ENCODE peak calls at places on chromosome 3, in seven cellular contexts. F, A, M, D, V, P and B are unnamed samples.

GRCh38 chr3:126053513-126053912 is 30.4 kb downstream of the SLC41A3 start:
- DNase-seq in F (no peak), A (no peak), M (no peak), D (no peak), V (no peak), P (no peak), B (no peak)

GRCh38 chr3:134937256-134938023 is 142.4 kb downstream of the EPHB1 start:
- DNase-seq in F (no peak), A (peak), M (no peak), D (peak), V (peak), P (no peak), B (peak)

GRCh38 chr3:189632238-189632637 is 1.0 kb downstream of the TP63 start:
- DNase-seq in F (no peak), A (no peak), M (no peak), D (no peak), V (no peak), P (no peak), B (no peak)

GRCh38 chr3:112059497-112059896 is 25.0 kb downstream of the TMPRSS7 start:
- DNase-seq in F (no peak), A (no peak), M (no peak), D (no peak), V (no peak), P (no peak), B (no peak)

GRCh38 chr3:66115858-66116654 is 77.3 kb upstream of the MAGI1 start:
- DNase-seq in F (no peak), A (no peak), M (peak), D (peak), V (peak), P (no peak), B (no peak)

GRCh38 chr3:186965141-186965879 is 35.0 kb downstream of the ST6GAL1 start:
- DNase-seq in F (no peak), A (no peak), M (no peak), D (no peak), V (no peak), P (no peak), B (no peak)

GRCh38 chr3:10563396-10563795 is 58.0 kb upstream of the ATP2B2 start:
- DNase-seq in F (no peak), A (no peak), M (no peak), D (no peak), V (peak), P (no peak), B (no peak)

GRCh38 chr3:134611516-134611915 is 39.3 kb downstream of the KY start:
- DNase-seq in F (no peak), A (no peak), M (no peak), D (no peak), V (no peak), P (no peak), B (no peak)

GRCh38 chr3:42660131-42660715 is 6.7 kb downstream of the ZBTB47 start:
- DNase-seq in F (no peak), A (no peak), M (no peak), D (no peak), V (peak), P (no peak), B (no peak)

GRCh38 chr3:13078158-13078905 is 5.1 kb upstream of the IQSEC1 start:
- DNase-seq in F (no peak), A (no peak), M (no peak), D (no peak), V (no peak), P (no peak), B (no peak)

GRCh38 chr3:196739671-196740475 is at the start of gene PAK2:
- DNase-seq in F (peak), A (peak), M (peak), D (peak), V (peak), P (peak), B (peak)

GRCh38 chr3:101195951-101196713 is 124.2 kb downstream of the IMPG2 start:
- DNase-seq in F (no peak), A (peak), M (peak), D (peak), V (no peak), P (no peak), B (peak)